ENCODE peak calls at places on chromosomes 6 and 20, in six cellular contexts. One of them, this sample, is unnamed.

GRCh38 chr20:32523613-32524218 is 61.4 kb downstream of the NOL4L start:
- DNase-seq in hepatocyte: no peak
- DNase-seq in activated CD4-positive, alpha-beta T cell treated with anti-CD3 and anti-CD28 coated beads, Interleukin-2, amount 10 ng/mL, durations not matched to agents 7 days and 5 days: no peak
- DNase-seq in tibial nerve: no peak
- DNase-seq in IMR-90: no peak
- DNase-seq in GM10248: no peak
- DNase-seq in this sample: no peak

GRCh38 chr20:38612921-38613320 is 11.3 kb downstream of the ARHGAP40 start:
- DNase-seq in hepatocyte: no peak
- DNase-seq in activated CD4-positive, alpha-beta T cell treated with anti-CD3 and anti-CD28 coated beads, Interleukin-2, amount 10 ng/mL, durations not matched to agents 7 days and 5 days: no peak
- DNase-seq in tibial nerve: no peak
- DNase-seq in IMR-90: no peak
- DNase-seq in GM10248: no peak
- DNase-seq in this sample: no peak

GRCh38 chr20:58746551-58747399 is 54.2 kb downstream of the NPEPL1 start:
- DNase-seq in hepatocyte: no peak
- DNase-seq in activated CD4-positive, alpha-beta T cell treated with anti-CD3 and anti-CD28 coated beads, Interleukin-2, amount 10 ng/mL, durations not matched to agents 7 days and 5 days: no peak
- DNase-seq in tibial nerve: no peak
- DNase-seq in IMR-90: no peak
- DNase-seq in GM10248: no peak
- DNase-seq in this sample: no peak

GRCh38 chr6:111052171-111052570 is 35.1 kb upstream of the SLC16A10 start:
- DNase-seq in hepatocyte: no peak
- DNase-seq in activated CD4-positive, alpha-beta T cell treated with anti-CD3 and anti-CD28 coated beads, Interleukin-2, amount 10 ng/mL, durations not matched to agents 7 days and 5 days: no peak
- DNase-seq in tibial nerve: no peak
- DNase-seq in IMR-90: no peak
- DNase-seq in GM10248: no peak
- DNase-seq in this sample: no peak

GRCh38 chr20:5078399-5078958 is 41.3 kb downstream of the PCNA start:
- DNase-seq in hepatocyte: no peak
- DNase-seq in activated CD4-positive, alpha-beta T cell treated with anti-CD3 and anti-CD28 coated beads, Interleukin-2, amount 10 ng/mL, durations not matched to agents 7 days and 5 days: peak
- DNase-seq in tibial nerve: peak
- DNase-seq in IMR-90: peak
- DNase-seq in GM10248: peak
- DNase-seq in this sample: peak

GRCh38 chr20:38299963-38300362 is 4.0 kb upstream of the BPI start:
- DNase-seq in hepatocyte: no peak
- DNase-seq in activated CD4-positive, alpha-beta T cell treated with anti-CD3 and anti-CD28 coated beads, Interleukin-2, amount 10 ng/mL, durations not matched to agents 7 days and 5 days: no peak
- DNase-seq in tibial nerve: no peak
- DNase-seq in IMR-90: no peak
- DNase-seq in GM10248: no peak
- DNase-seq in this sample: no peak

GRCh38 chr20:60491261-60491660 is 533.0 kb downstream of the CDH26 start:
- DNase-seq in hepatocyte: no peak
- DNase-seq in activated CD4-positive, alpha-beta T cell treated with anti-CD3 and anti-CD28 coated beads, Interleukin-2, amount 10 ng/mL, durations not matched to agents 7 days and 5 days: no peak
- DNase-seq in tibial nerve: no peak
- DNase-seq in IMR-90: no peak
- DNase-seq in GM10248: no peak
- DNase-seq in this sample: no peak

GRCh38 chr6:109961666-109962065 is 16.4 kb upstream of the GPR6 start:
- DNase-seq in hepatocyte: no peak
- DNase-seq in activated CD4-positive, alpha-beta T cell treated with anti-CD3 and anti-CD28 coated beads, Interleukin-2, amount 10 ng/mL, durations not matched to agents 7 days and 5 days: no peak
- DNase-seq in tibial nerve: no peak
- DNase-seq in IMR-90: no peak
- DNase-seq in GM10248: no peak
- DNase-seq in this sample: no peak

GRCh38 chr6:96917098-96917497 is 7.4 kb upstream of the KLHL32 start:
- DNase-seq in hepatocyte: no peak
- DNase-seq in activated CD4-positive, alpha-beta T cell treated with anti-CD3 and anti-CD28 coated beads, Interleukin-2, amount 10 ng/mL, durations not matched to agents 7 days and 5 days: no peak
- DNase-seq in tibial nerve: no peak
- DNase-seq in IMR-90: no peak
- DNase-seq in GM10248: no peak
- DNase-seq in this sample: peak

GRCh38 chr6:22766979-22767378 is 197.6 kb downstream of the HDGFL1 start:
- DNase-seq in hepatocyte: no peak
- DNase-seq in activated CD4-positive, alpha-beta T cell treated with anti-CD3 and anti-CD28 coated beads, Interleukin-2, amount 10 ng/mL, durations not matched to agents 7 days and 5 days: no peak
- DNase-seq in tibial nerve: no peak
- DNase-seq in IMR-90: no peak
- DNase-seq in GM10248: no peak
- DNase-seq in this sample: no peak

This sample was measured in AML-193.